ENCODE peak calls at places on chromosomes 4 and X, in ten cellular contexts. R is OCI-LY7; A is CD8-positive, alpha-beta T cell; U is lower lobe of right lung; H is hepatocyte; Z is sigmoid colon; X is psoas muscle; B is transverse colon; S is left ventricle myocardium inferior; M is uterus. W is an unnamed sample. For H3K4me1, the result is how much of the 10 kb centered on the place peaks cover.

GRCh38 chr4:7109169-7109568 is 41.3 kb upstream of the GRPEL1 start:
- DNase-seq in R (no peak), A (no peak), U (peak), H (no peak), Z (no peak), X (no peak), B (no peak), S (no peak), M (no peak), W (no peak)

GRCh38 chr4:74934016-74934821 is 1.3 kb downstream of the PARM1 start:
- DNase-seq in R (no peak), A (no peak), U (peak), H (peak), Z (no peak), X (no peak), B (peak), S (peak), M (peak), W (peak)

GRCh38 chr4:124635331-124635730 is 77.2 kb downstream of the ANKRD50 start:
- DNase-seq in R (no peak), A (no peak), U (no peak), H (no peak), Z (no peak), X (no peak), B (no peak), S (no peak), M (no peak), W (no peak)

GRCh38 chrX:18931972-18932371 is 51.9 kb downstream of the PHKA2 start:
- DNase-seq in R (peak), A (no peak), U (no peak), H (peak), Z (no peak), X (no peak), B (no peak), S (no peak), M (no peak), W (no peak)

GRCh38 chr4:117491531-117491930 is 406.2 kb upstream of the TRAM1L1 start:
- DNase-seq in R (no peak), A (no peak), U (no peak), H (no peak), Z (no peak), X (no peak), B (no peak), S (no peak), M (no peak), W (no peak)

GRCh38 chrX:57573754-57574153 is 18.1 kb upstream of the ZXDB start:
- DNase-seq in R (peak), A (no peak), U (no peak), H (no peak), Z (no peak), X (no peak), B (no peak), S (no peak), M (no peak), W (no peak)

GRCh38 chr4:87119965-87120364 is 100.5 kb downstream of the KLHL8 start:
- DNase-seq in R (no peak), A (no peak), U (no peak), H (no peak), Z (no peak), X (no peak), B (no peak), S (no peak), M (no peak), W (no peak)

GRCh38 chrX:148940411-148940996 is 440.1 kb downstream of the AFF2 start:
- DNase-seq in R (no peak), A (no peak), U (no peak), H (no peak), Z (no peak), X (no peak), B (no peak), S (no peak), M (no peak), W (no peak)

GRCh38 chr4:10082459-10083272 is 33.9 kb downstream of the WDR1 start:
- DNase-seq in R (no peak), A (no peak), U (no peak), H (no peak), Z (peak), X (peak), B (peak), S (peak), M (peak), W (no peak)

GRCh38 chrX:121356850-121357171 is 309.4 kb downstream of the GLUD2 start:
- DNase-seq in R (no peak), A (no peak), U (no peak), H (no peak), Z (no peak), X (no peak), B (no peak), S (no peak), M (no peak), W (no peak)

GRCh38 chrX:152154050-152154449 is 15.7 kb upstream of the MAGEA10 start:
- DNase-seq in R (no peak), A (no peak), U (no peak), H (no peak), Z (no peak), X (no peak), B (no peak), S (no peak), M (no peak), W (no peak)

GRCh38 chr4:88130544-88131305 is 27.7 kb downstream of the ABCG2 start:
- DNase-seq in R (no peak), A (no peak), U (no peak), H (no peak), Z (no peak), X (no peak), B (no peak), S (no peak), M (no peak), W (no peak)

GRCh38 chr4:62288803-62289541 is 1088.8 kb downstream of the ADGRL3 start:
- DNase-seq in R (no peak), A (no peak), U (no peak), H (peak), Z (no peak), X (no peak), B (no peak), S (no peak), M (no peak), W (no peak)

GRCh38 chrX:109294097-109294815 is 187.6 kb downstream of the GUCY2F start:
- DNase-seq in R (no peak), A (no peak), U (no peak), H (no peak), Z (no peak), X (no peak), B (no peak), S (no peak), M (no peak), W (no peak)

GRCh38 chr4:6855692-6856297 is 53.8 kb upstream of the TBC1D14 start:
- DNase-seq in R (no peak), A (no peak), U (no peak), H (peak), Z (no peak), X (no peak), B (no peak), S (no peak), M (no peak), W (no peak)

GRCh38 chr4:72712997-72713396 is 144.0 kb upstream of the ADAMTS3 start:
- DNase-seq in R (no peak), A (no peak), U (no peak), H (no peak), Z (no peak), X (no peak), B (no peak), S (no peak), M (no peak), W (no peak)

GRCh38 chr4:70908993-70909556 is 6.9 kb downstream of the MOB1B start:
- DNase-seq in R (no peak), A (no peak), U (no peak), H (no peak), Z (no peak), X (no peak), B (no peak), S (no peak), M (no peak), W (no peak)

GRCh38 chr4:10056334-10057022 is 35.2 kb upstream of the SLC2A9 start:
- DNase-seq in R (no peak), A (no peak), U (no peak), H (no peak), Z (no peak), X (no peak), B (no peak), S (no peak), M (peak), W (no peak)

GRCh38 chrX:150683536-150684146 is 9.6 kb upstream of the MTMR1 start:
- DNase-seq in R (peak), A (no peak), U (no peak), H (peak), Z (no peak), X (no peak), B (no peak), S (no peak), M (no peak), W (peak)

GRCh38 chrX:132612990-132613564 is 124.2 kb upstream of the MBNL3 start:
- DNase-seq in R (peak), A (no peak), U (peak), H (peak), Z (no peak), X (peak), B (peak), S (peak), M (no peak), W (peak)

GRCh38 chr4:89598602-89599001 is 238.4 kb downstream of the SNCA start:
- DNase-seq in R (peak), A (no peak), U (no peak), H (peak), Z (no peak), X (no peak), B (no peak), S (no peak), M (no peak), W (no peak)

GRCh38 chrX:7294483-7294882 is 146.5 kb upstream of the PUDP start:
- DNase-seq in R (no peak), A (no peak), U (no peak), H (no peak), Z (no peak), X (no peak), B (no peak), S (no peak), M (no peak), W (no peak)

GRCh38 chr4:72701987-72702819 is 133.2 kb upstream of the ADAMTS3 start:
- DNase-seq in R (peak), A (no peak), U (no peak), H (peak), Z (no peak), X (no peak), B (no peak), S (no peak), M (peak), W (peak)

GRCh38 chr4:7173821-7174220 is 18.5 kb upstream of the SORCS2 start:
- DNase-seq in R (no peak), A (no peak), U (no peak), H (no peak), Z (peak), X (peak), B (no peak), S (no peak), M (no peak), W (no peak)

GRCh38 chrX:29699214-29699613 is 516.1 kb upstream of the MAGEB2 start:
- DNase-seq in R (no peak), A (no peak), U (no peak), H (no peak), Z (no peak), X (no peak), B (no peak), S (no peak), M (no peak), W (no peak)

GRCh38 chr4:108622828-108623227 is 2.5 kb downstream of the RPL34 start:
- DNase-seq in R (no peak), A (no peak), U (no peak), H (no peak), Z (no peak), X (no peak), B (no peak), S (no peak), M (no peak), W (no peak)

GRCh38 chr4:94802091-94802490 is 44.3 kb downstream of the BMPR1B start:
- DNase-seq in R (no peak), A (no peak), U (no peak), H (no peak), Z (no peak), X (no peak), B (no peak), S (peak), M (no peak), W (no peak)

GRCh38 chrX:153646620-153647373 is at the start of gene DUSP9:
- DNase-seq in R (no peak), A (no peak), U (peak), H (peak), Z (peak), X (peak), B (no peak), S (no peak), M (peak), W (peak)

GRCh38 chr4:169315530-169316306 is 45.0 kb upstream of the SH3RF1 start:
- DNase-seq in R (no peak), A (no peak), U (no peak), H (peak), Z (no peak), X (no peak), B (peak), S (no peak), M (no peak), W (no peak)

GRCh38 chr4:183407128-183407585 is 37.3 kb upstream of the CDKN2AIP start:
- DNase-seq in R (peak), A (peak), U (peak), H (peak), Z (peak), X (peak), B (peak), S (peak), M (peak), W (peak)

GRCh38 chr4:10061650-10062415 is 40.5 kb upstream of the SLC2A9 start:
- DNase-seq in R (no peak), A (no peak), U (no peak), H (no peak), Z (no peak), X (no peak), B (no peak), S (no peak), M (no peak), W (no peak)

GRCh38 chrX:10617964-10618342 is 2.4 kb downstream of the MID1 start:
- DNase-seq in R (no peak), A (no peak), U (no peak), H (no peak), Z (no peak), X (no peak), B (no peak), S (no peak), M (no peak), W (no peak)

GRCh38 chr4:149896428-149896827 is 80.8 kb upstream of the IQCM start:
- DNase-seq in R (no peak), A (no peak), U (no peak), H (peak), Z (no peak), X (no peak), B (no peak), S (peak), M (no peak), W (peak)

GRCh38 chr4:61374612-61374920 is 174.4 kb downstream of the ADGRL3 start:
- DNase-seq in R (no peak), A (no peak), U (no peak), H (no peak), Z (no peak), X (no peak), B (no peak), S (no peak), M (no peak), W (no peak)

GRCh38 chrX:131621650-131622049 is 77.8 kb downstream of the OR13H1 start:
- DNase-seq in R (no peak), A (no peak), U (no peak), H (no peak), Z (no peak), X (no peak), B (no peak), S (no peak), M (no peak), W (no peak)

GRCh38 chrX:26070882-26071281 is 67.3 kb upstream of the MAGEB18 start:
- DNase-seq in R (no peak), A (no peak), U (no peak), H (no peak), Z (no peak), X (no peak), B (no peak), S (no peak), M (no peak), W (no peak)

GRCh38 chr4:74933562-74934015 is 673 bp downstream of the PARM1 start:
- DNase-seq in R (no peak), A (no peak), U (peak), H (peak), Z (no peak), X (peak), B (peak), S (no peak), M (peak), W (peak)

GRCh38 chr4:24260922-24261581 is 323.3 kb downstream of the DHX15 start:
- DNase-seq in R (no peak), A (no peak), U (no peak), H (no peak), Z (no peak), X (no peak), B (no peak), S (no peak), M (no peak), W (no peak)

GRCh38 chrX:125295337-125295736 is 24.3 kb upstream of the TEX13C start:
- DNase-seq in R (no peak), A (no peak), U (no peak), H (no peak), Z (no peak), X (no peak), B (no peak), S (no peak), M (no peak), W (no peak)

GRCh38 chr4:148634476-148634875 is 192.3 kb upstream of the NR3C2 start:
- DNase-seq in R (no peak), A (no peak), U (no peak), H (no peak), Z (no peak), X (no peak), B (no peak), S (no peak), M (no peak), W (no peak)

GRCh38 chr4:173178144-173178543 is 9.5 kb downstream of the GALNT7 start:
- DNase-seq in R (no peak), A (no peak), U (no peak), H (no peak), Z (no peak), X (no peak), B (no peak), S (no peak), M (no peak), W (no peak)
- H3K4me1 ChIP-seq in R (under half), A (under half), U (under half), H (under half), Z (under half), X (under half), B (under half), S (under half), M (under half), W (under half)

GRCh38 chr4:139606600-139607301 is 50.7 kb upstream of the SETD7 start:
- DNase-seq in R (no peak), A (no peak), U (no peak), H (no peak), Z (no peak), X (no peak), B (no peak), S (no peak), M (no peak), W (no peak)
- TF ChIP-seq CTCF in R (no peak), A (no peak), U (no peak), H (no peak), Z (no peak), X (peak), B (no peak), S (no peak), M (no peak), W (no peak)

GRCh38 chrX:39941332-39941920 is 156.3 kb downstream of the BCOR start:
- DNase-seq in R (no peak), A (no peak), U (no peak), H (no peak), Z (no peak), X (no peak), B (no peak), S (no peak), M (no peak), W (no peak)

GRCh38 chrX:39948564-39948963 is 149.2 kb downstream of the BCOR start:
- DNase-seq in R (no peak), A (no peak), U (no peak), H (no peak), Z (no peak), X (no peak), B (no peak), S (no peak), M (no peak), W (no peak)

GRCh38 chrX:39946822-39947221 is 150.9 kb downstream of the BCOR start:
- DNase-seq in R (no peak), A (no peak), U (no peak), H (no peak), Z (no peak), X (no peak), B (no peak), S (no peak), M (no peak), W (no peak)

GRCh38 chrX:39945709-39946108 is 152.0 kb downstream of the BCOR start:
- DNase-seq in R (no peak), A (no peak), U (no peak), H (no peak), Z (no peak), X (no peak), B (no peak), S (no peak), M (no peak), W (no peak)

GRCh38 chrX:39944416-39944815 is 153.3 kb downstream of the BCOR start:
- DNase-seq in R (no peak), A (no peak), U (no peak), H (no peak), Z (no peak), X (no peak), B (no peak), S (no peak), M (no peak), W (no peak)
- H3K4me1 ChIP-seq in R (under half), A (under half), U (under half), H (under half), Z (under half), X (under half), B (under half), S (under half), M (under half), W (under half)

DNA sequence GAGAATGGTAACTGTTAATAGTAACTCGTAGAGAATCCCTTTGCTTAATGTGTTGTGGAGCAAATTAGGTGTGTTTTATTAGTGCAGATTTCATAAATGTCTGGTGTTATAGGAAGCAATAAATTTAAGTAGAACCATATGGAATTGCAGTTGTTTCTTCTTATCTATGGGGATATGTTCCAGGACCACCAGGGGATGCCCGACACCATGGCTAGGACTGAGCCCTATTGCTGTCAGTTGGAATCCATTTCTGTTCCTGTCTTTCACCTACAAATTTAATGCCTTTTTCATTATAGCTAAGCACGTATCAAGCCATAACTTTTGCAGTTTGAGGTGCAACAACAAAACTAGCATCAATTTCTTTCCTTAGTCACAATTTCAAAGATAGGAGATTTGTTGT is 72.5 kb downstream of the DDIT4L start:
- DNase-seq in R (no peak), A (no peak), U (no peak), H (no peak), Z (no peak), X (no peak), B (no peak), S (no peak), M (no peak), W (no peak)
- TF ChIP-seq CTCF in R (no peak), A (no peak), U (no peak), H (peak), Z (no peak), X (peak), B (no peak), S (no peak), M (no peak), W (no peak)

DNA sequence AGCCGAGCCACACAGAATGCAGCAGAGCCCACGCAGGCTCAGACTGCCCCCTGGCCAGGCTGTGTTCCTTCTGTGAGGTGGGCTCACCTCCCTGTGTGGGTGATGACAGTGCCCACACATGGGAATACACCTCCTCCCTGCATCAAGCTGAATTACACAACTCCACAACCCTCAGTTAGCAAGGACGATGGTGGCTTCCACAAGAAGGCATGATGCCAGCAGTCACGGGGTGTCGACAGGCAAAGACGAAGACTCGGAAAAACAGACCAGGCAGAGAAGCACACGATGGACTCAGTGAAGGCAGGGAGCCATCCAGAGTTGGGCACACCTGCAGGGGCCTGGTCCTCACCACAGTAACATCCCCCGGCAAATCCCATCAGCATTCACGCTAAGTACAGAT is 12.1 kb downstream of the LETM1 start:
- DNase-seq in R (no peak), A (no peak), U (no peak), H (no peak), Z (no peak), X (no peak), B (no peak), S (peak), M (no peak), W (no peak)
- H3K4me1 ChIP-seq in R (under half), A (under half), U (under half), H (under half), Z (under half), X (under half), B (under half), S (under half), M (under half), W (under half)